ENCODE peak calls at places on chromosomes 13 and 19, in seven cellular contexts. F is left colon; L is CD4-positive, alpha-beta T cell; I is progenitor cell of endocrine pancreas; W is GM04503; N is HCT116; R is neural crest cell. G is an unnamed sample.
A peak's percentile ranks its signal among the peaks of the same experiment; 100 is the strongest.

GRCh38 chr19:48287748-48288147 is 17.9 kb downstream of the ZNF114 start:
- DNase-seq in F (no peak), L (no peak), I (no peak), W (no peak), N (no peak), R (no peak), G (no peak)

GRCh38 chr13:87274209-87274819 is 396.9 kb upstream of the SLITRK5 start:
- DNase-seq in F (no peak), L (no peak), I (peak; percentile 33), W (no peak), N (peak; percentile 39), R (peak; percentile 53), G (peak; percentile 58)

GRCh38 chr19:27997069-27997468 is 1215.9 kb downstream of the UQCRFS1 start:
- DNase-seq in F (no peak), L (no peak), I (no peak), W (no peak), N (no peak), R (no peak), G (no peak)

GRCh38 chr19:17458970-17459369 is 1.8 kb downstream of the NXNL1 start:
- DNase-seq in F (no peak), L (no peak), I (no peak), W (no peak), N (no peak), R (no peak), G (no peak)

GRCh38 chr13:27283906-27284523 is 13.4 kb downstream of the RASL11A start:
- DNase-seq in F (no peak), L (no peak), I (no peak), W (no peak), N (peak; percentile 15), R (no peak), G (no peak)

GRCh38 chr19:39595950-39596349 is 6.4 kb upstream of the LGALS13 start:
- DNase-seq in F (no peak), L (no peak), I (no peak), W (no peak), N (no peak), R (no peak), G (no peak)

GRCh38 chr13:94435604-94436226 is 43.8 kb downstream of the DCT start:
- DNase-seq in F (no peak), L (no peak), I (no peak), W (peak; percentile 17), N (peak; percentile 34), R (no peak), G (peak; percentile 80)

GRCh38 chr13:22175211-22175610 is 504.3 kb downstream of the FGF9 start:
- DNase-seq in F (no peak), L (no peak), I (no peak), W (no peak), N (no peak), R (no peak), G (no peak)

GRCh38 chr13:40205771-40206240 is 460.6 kb downstream of the FOXO1 start:
- DNase-seq in F (no peak), L (no peak), I (no peak), W (no peak), N (no peak), R (no peak), G (no peak)

GRCh38 chr13:35771898-35772297 is 295.4 kb upstream of the MAB21L1 start:
- DNase-seq in F (no peak), L (no peak), I (no peak), W (peak; percentile 87), N (no peak), R (no peak), G (no peak)

GRCh38 chr19:35115538-35115951 is at the start of gene FXYD3:
- DNase-seq in F (peak; percentile 88), L (no peak), I (no peak), W (no peak), N (no peak), R (no peak), G (no peak)

GRCh38 chr19:48121909-48122371 is 11.3 kb upstream of the PLA2G4C start:
- DNase-seq in F (no peak), L (no peak), I (no peak), W (no peak), N (no peak), R (no peak), G (no peak)

GRCh38 chr19:14405758-14406644 is 13.1 kb downstream of the DDX39A start:
- DNase-seq in F (peak; percentile 82), L (peak; percentile 79), I (peak; percentile 99), W (no peak), N (peak; percentile 89), R (peak; percentile 97), G (peak; percentile 99)

GRCh38 chr13:83325454-83325853 is 556.8 kb downstream of the SLITRK1 start:
- DNase-seq in F (no peak), L (no peak), I (no peak), W (peak; percentile 41), N (no peak), R (no peak), G (no peak)

GRCh38 chr13:107296804-107297203 is 728.9 kb upstream of the ARGLU1 start:
- DNase-seq in F (no peak), L (no peak), I (no peak), W (no peak), N (no peak), R (no peak), G (no peak)

GRCh38 chr13:107864543-107865460 is 350.5 kb downstream of the LIG4 start:
- DNase-seq in F (no peak), L (no peak), I (peak; percentile 37), W (no peak), N (no peak), R (peak; percentile 72), G (no peak)

GRCh38 chr19:5990289-5990797 is 12.4 kb upstream of the RANBP3 start:
- DNase-seq in F (no peak), L (no peak), I (no peak), W (no peak), N (no peak), R (peak; percentile 6), G (peak; percentile 77)

GRCh38 chr13:47455581-47455980 is 545.5 kb downstream of the SUCLA2 start:
- DNase-seq in F (no peak), L (no peak), I (no peak), W (no peak), N (no peak), R (no peak), G (no peak)

GRCh38 chr19:7874080-7874856 is at the start of gene PRR36:
- DNase-seq in F (no peak), L (no peak), I (peak; percentile 83), W (no peak), N (no peak), R (peak; percentile 68), G (peak; percentile 61)

GRCh38 chr19:33419763-33420080 is 46.2 kb downstream of the CEBPG start:
- DNase-seq in F (no peak), L (no peak), I (no peak), W (no peak), N (no peak), R (peak; percentile 40), G (no peak)

GRCh38 chr13:99979453-99980200 is 2.0 kb upstream of the ZIC2 start:
- DNase-seq in F (no peak), L (no peak), I (peak; percentile 21), W (no peak), N (no peak), R (no peak), G (no peak)

GRCh38 chr19:12913011-12913561 is 6.0 kb downstream of the SYCE2 start:
- DNase-seq in F (peak; percentile 75), L (no peak), I (no peak), W (peak; percentile 11), N (no peak), R (no peak), G (peak; percentile 45)

GRCh38 chr19:1460033-1460995 is 10.4 kb downstream of the APC2 start:
- DNase-seq in F (no peak), L (no peak), I (no peak), W (no peak), N (no peak), R (no peak), G (no peak)

GRCh38 chr13:96844195-96844594 is 150.1 kb downstream of the OXGR1 start:
- DNase-seq in F (no peak), L (no peak), I (no peak), W (no peak), N (no peak), R (no peak), G (no peak)

GRCh38 chr13:83150616-83151307 is 731.5 kb downstream of the SLITRK1 start:
- DNase-seq in F (no peak), L (no peak), I (no peak), W (peak; percentile 5), N (no peak), R (no peak), G (no peak)

GRCh38 chr19:19064098-19064722 is 416 bp downstream of the SLC25A42 start:
- DNase-seq in F (no peak), L (no peak), I (no peak), W (no peak), N (no peak), R (no peak), G (no peak)

GRCh38 chr13:105428816-105429215 is 1106.6 kb downstream of the EFNB2 start:
- DNase-seq in F (no peak), L (no peak), I (no peak), W (no peak), N (no peak), R (no peak), G (no peak)

GRCh38 chr19:33175886-33176669 is 18.1 kb upstream of the LRP3 start:
- DNase-seq in F (no peak), L (peak; percentile 11), I (peak; percentile 23), W (peak; percentile 16), N (no peak), R (no peak), G (no peak)

GRCh38 chr19:45152504-45153338 is 8.1 kb downstream of the NKPD1 start:
- DNase-seq in F (peak; percentile 62), L (peak; percentile 25), I (no peak), W (no peak), N (no peak), R (no peak), G (no peak)

GRCh38 chr13:51998723-51999471 is 12.4 kb downstream of the ATP7B start:
- DNase-seq in F (no peak), L (no peak), I (no peak), W (no peak), N (no peak), R (no peak), G (no peak)

GRCh38 chr13:44974056-44974798 is 15.0 kb downstream of the NUFIP1 start:
- DNase-seq in F (no peak), L (no peak), I (no peak), W (no peak), N (no peak), R (no peak), G (no peak)

GRCh38 chr13:69551193-69551592 is 556.4 kb upstream of the ATXN8OS start:
- DNase-seq in F (no peak), L (no peak), I (no peak), W (no peak), N (no peak), R (no peak), G (no peak)

GRCh38 chr19:5445667-5446066 is 9.6 kb upstream of the ZNRF4 start:
- DNase-seq in F (no peak), L (no peak), I (no peak), W (no peak), N (no peak), R (no peak), G (no peak)

GRCh38 chr13:77544765-77545316 is 9.3 kb downstream of the SCEL start:
- DNase-seq in F (no peak), L (no peak), I (no peak), W (no peak), N (no peak), R (no peak), G (no peak)

GRCh38 chr13:35530147-35530546 is 53.7 kb upstream of the MAB21L1 start:
- DNase-seq in F (no peak), L (no peak), I (no peak), W (no peak), N (no peak), R (no peak), G (no peak)

GRCh38 chr19:1063030-1063908 is 3.7 kb upstream of the ARHGAP45 start:
- DNase-seq in F (peak; percentile 38), L (no peak), I (no peak), W (no peak), N (peak; percentile 78), R (no peak), G (peak; percentile 75)

GRCh38 chr13:98320561-98321105 is 143.6 kb upstream of the RNF113B start:
- DNase-seq in F (no peak), L (no peak), I (no peak), W (no peak), N (no peak), R (no peak), G (no peak)

GRCh38 chr13:90591927-90592268 is 755.6 kb upstream of the MIR17HG start:
- DNase-seq in F (no peak), L (no peak), I (no peak), W (no peak), N (no peak), R (no peak), G (no peak)